ENCODE peak calls at places on chromosomes 1 and 21, in seven cellular contexts. H is psoas muscle, U is mammary epithelial cell, X is Peyer's patch, P is left ventricle myocardium inferior, Y is breast epithelium, T is A549. D is an unnamed sample.

GRCh38 chr1:100785399-100786082 is 66.0 kb downstream of the VCAM1 start:
- DNase-seq in Y (no peak), U (no peak), P (no peak), X (no peak), H (no peak), T (no peak), D (no peak)

GRCh38 chr1:52127181-52128175 is 14.4 kb upstream of the ZFYVE9 start:
- DNase-seq in Y (no peak), T (peak; percentile 37), X (no peak), H (no peak), P (no peak), U (peak; percentile 54), D (peak; percentile 30)

GRCh38 chr1:104794035-104794434 is 1044.3 kb downstream of the AMY1C start:
- DNase-seq in U (no peak), Y (no peak), P (no peak), H (no peak), X (no peak), T (no peak), D (no peak)

GRCh38 chr1:96519851-96520281 is 201.7 kb upstream of the PTBP2 start:
- DNase-seq in Y (no peak), T (no peak), H (no peak), U (no peak), X (no peak), P (no peak), D (no peak)

GRCh38 chr1:7042322-7043231 is 257.3 kb downstream of the CAMTA1 start:
- DNase-seq in T (peak; percentile 50), P (no peak), Y (no peak), X (no peak), U (peak; percentile 24), H (no peak), D (no peak)

GRCh38 chr1:62144238-62144831 is 50.3 kb upstream of the L1TD1 start:
- DNase-seq in X (no peak), H (no peak), Y (no peak), T (peak; percentile 40), P (no peak), U (peak; percentile 34), D (no peak)

GRCh38 chr1:182783068-182783467 is 6.5 kb upstream of the NPL start:
- DNase-seq in U (no peak), Y (no peak), T (no peak), P (no peak), H (no peak), X (no peak), D (no peak)

GRCh38 chr1:150213170-150214098 is 22.5 kb downstream of the ANP32E start:
- DNase-seq in P (peak; percentile 95), H (peak; percentile 98), X (peak; percentile 94), Y (peak; percentile 92), U (peak; percentile 79), T (peak; percentile 98), D (peak; percentile 97)

GRCh38 chr21:38506606-38507331 is 8.5 kb upstream of the ERG start:
- DNase-seq in P (peak; percentile 31), H (no peak), T (no peak), X (no peak), U (no peak), Y (no peak), D (no peak)

GRCh38 chr21:45471229-45472052 is 66.5 kb downstream of the COL18A1 start:
- DNase-seq in X (no peak), H (peak; percentile 72), P (peak; percentile 59), U (peak; percentile 88), T (no peak), Y (no peak), D (no peak)

GRCh38 chr1:32742132-32742947 is 39.8 kb upstream of the SYNC start:
- DNase-seq in P (no peak), H (no peak), U (peak; percentile 58), Y (peak; percentile 59), X (peak; percentile 77), T (no peak), D (no peak)

GRCh38 chr1:18618546-18619466 is 11.8 kb upstream of the PAX7 start:
- DNase-seq in Y (no peak), U (peak; percentile 67), X (no peak), H (no peak), T (peak; percentile 68), P (no peak), D (no peak)

GRCh38 chr1:155064813-155065436 is 1.4 kb downstream of the EFNA4 start:
- DNase-seq in T (no peak), U (no peak), Y (no peak), P (no peak), X (no peak), H (no peak), D (no peak)

GRCh38 chr1:5622412-5622811 is 369.8 kb downstream of the NPHP4 start:
- DNase-seq in Y (no peak), H (no peak), U (no peak), T (no peak), X (no peak), P (no peak), D (no peak)

GRCh38 chr21:38346286-38346685 is 89.5 kb downstream of the KCNJ15 start:
- DNase-seq in U (no peak), T (no peak), H (no peak), X (no peak), P (no peak), Y (no peak), D (no peak)

GRCh38 chr1:111110197-111110899 is 29.5 kb downstream of the DRAM2 start:
- DNase-seq in T (no peak), Y (no peak), U (no peak), X (no peak), H (no peak), P (no peak), D (no peak)

GRCh38 chr1:245894843-245895242 is 612.2 kb downstream of the SMYD3 start:
- DNase-seq in P (no peak), H (no peak), Y (no peak), U (peak; percentile 58), T (no peak), X (no peak), D (no peak)

GRCh38 chr1:1354271-1355247 is 3.8 kb downstream of the MXRA8 start:
- DNase-seq in U (no peak), X (no peak), P (no peak), H (peak; percentile 60), Y (no peak), T (no peak), D (no peak)

GRCh38 chr1:184889902-184890301 is 84.4 kb downstream of the NIBAN1 start:
- DNase-seq in H (no peak), P (no peak), U (no peak), X (no peak), T (no peak), Y (no peak), D (no peak)

GRCh38 chr1:7993593-7994479 is 32.3 kb downstream of the ERRFI1 start:
- DNase-seq in P (no peak), T (no peak), U (no peak), Y (no peak), X (no peak), H (no peak), D (no peak)

DNA sequence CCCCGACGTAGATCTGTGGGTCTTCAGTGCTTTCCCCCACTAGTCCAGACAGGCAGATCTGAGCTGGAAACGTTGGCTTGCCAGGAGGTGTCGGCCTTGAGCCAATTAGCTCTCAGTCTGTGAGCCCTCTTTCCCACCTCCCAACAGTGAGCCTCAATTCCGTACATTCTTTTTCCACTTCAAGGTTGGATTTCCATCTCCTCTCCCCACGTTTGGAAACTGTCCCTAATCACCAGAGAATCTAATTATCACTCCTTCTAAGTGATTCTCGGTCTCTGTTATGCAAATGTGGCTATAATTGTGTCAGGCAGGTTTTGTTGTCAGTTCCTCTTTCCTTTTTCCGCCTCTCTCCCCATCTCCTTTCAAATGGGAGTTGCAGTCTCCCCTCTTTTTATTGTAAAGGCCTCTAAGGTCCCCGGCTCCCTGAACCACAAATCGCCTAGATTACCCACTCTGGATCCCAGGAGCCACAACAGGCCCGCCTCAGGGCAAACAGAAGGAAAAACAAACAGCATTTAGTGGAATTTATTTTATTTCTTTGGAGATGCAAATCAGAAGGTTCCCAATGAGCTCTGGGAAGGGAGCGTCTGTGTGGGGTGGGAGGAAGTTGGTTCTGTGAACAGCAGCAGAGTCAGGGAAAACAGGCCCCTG is 29.4 kb upstream of the LRRN2 start:
- DNase-seq in H (no peak), X (no peak), T (no peak), Y (no peak), U (no peak), P (no peak), D (no peak)
- H3K27ac ChIP-seq in H (no peak overlapping the region), X (no peak overlapping the region), T (no peak overlapping the region), Y (peak overlapping the region; percentile 36), U (no peak overlapping the region), P (no peak overlapping the region), D (no peak overlapping the region)

GRCh38 chr1:229803601-229804217 is 177.7 kb downstream of the URB2 start:
- DNase-seq in T (no peak), P (no peak), U (peak; percentile 21), H (no peak), X (no peak), Y (no peak), D (no peak)
- TF ChIP-seq CTCF in T (no peak), P (no peak), U (no peak), H (no peak), X (no peak), Y (no peak), D (no peak)

GRCh38 chr1:204146309-204146708 is 5.5 kb downstream of the ETNK2 start:
- DNase-seq in H (no peak), T (no peak), Y (no peak), U (no peak), X (peak; percentile 15), P (no peak), D (no peak)
- H3K4me3 ChIP-seq in H (no peak overlapping the region), T (no peak overlapping the region), Y (no peak overlapping the region), U (no peak overlapping the region), X (no peak overlapping the region), P (no peak overlapping the region), D (no peak overlapping the region)

GRCh38 chr1:209827384-209828261 is at the start of gene UTP25:
- DNase-seq in Y (peak; percentile 89), H (peak; percentile 95), X (peak; percentile 93), T (peak; percentile 80), U (peak; percentile 95), P (peak; percentile 93), D (peak; percentile 94)
- H3K27ac ChIP-seq in Y (peak within 1 kb of the TSS; percentile 85), H (peak within 1 kb of the TSS; percentile 77), X (peak within 1 kb of the TSS; percentile 61), T (peak within 1 kb of the TSS; percentile 85), U (peak within 1 kb of the TSS; percentile 100), P (peak within 1 kb of the TSS; percentile 79), D (peak within 1 kb of the TSS; percentile 25)

DNA sequence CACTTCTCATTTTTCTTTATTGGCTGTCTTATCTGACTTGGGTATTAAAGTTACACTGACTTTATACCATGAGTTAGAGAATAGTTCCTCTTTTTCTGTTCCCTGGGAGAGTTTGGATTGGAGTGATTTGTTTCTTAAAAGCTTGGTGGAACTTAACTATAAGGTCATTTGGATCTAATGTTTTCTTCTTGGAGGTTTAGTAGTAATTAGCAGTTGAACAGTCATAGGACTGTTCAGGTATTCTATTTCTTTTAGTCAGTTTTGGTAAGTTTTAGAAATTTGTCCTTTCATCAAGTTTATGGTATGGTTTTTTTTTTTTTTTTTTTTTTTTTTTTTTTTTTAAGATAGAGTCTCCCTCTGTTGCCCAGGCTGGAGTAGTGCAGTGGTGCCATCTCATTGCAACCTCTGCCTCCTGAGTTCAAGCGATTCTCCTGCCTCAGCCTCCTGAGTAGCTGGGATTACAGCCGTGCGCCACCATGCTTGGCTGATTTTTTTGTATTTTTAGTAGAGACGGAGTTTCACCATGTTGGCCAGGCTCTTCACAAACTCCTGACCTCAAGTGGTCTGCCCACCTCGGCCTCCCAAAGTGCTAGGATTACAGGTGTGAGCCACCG is 6.3 kb downstream of the TTC3 start:
- DNase-seq in U (no peak), Y (no peak), X (no peak), T (no peak), H (no peak), P (no peak), D (no peak)
- TF ChIP-seq CTCF in U (peak; percentile 53), Y (no peak), X (no peak), T (no peak), H (peak; percentile 14), P (peak; percentile 41), D (no peak)